ENCODE peak calls at places on chromosomes 1 and 21, in four cellular contexts. G, O, P and C are unnamed samples.

GRCh38 chr1:201561604-201562003 is 22.7 kb downstream of the NAV1 start:
- DNase-seq in G (no peak), O (no peak), P (peak), C (no peak)

GRCh38 chr1:198165927-198166647 is 9.3 kb downstream of the NEK7 start:
- DNase-seq in G (no peak), O (no peak), P (no peak), C (no peak)

GRCh38 chr1:220747426-220748090 is 564 bp upstream of the MTARC2 start:
- DNase-seq in G (no peak), O (no peak), P (no peak), C (no peak)

GRCh38 chr1:225737866-225738265 is 39.8 kb upstream of the SRP9 start:
- DNase-seq in G (no peak), O (no peak), P (no peak), C (no peak)

GRCh38 chr1:214213136-214213535 is 67.8 kb upstream of the SMYD2 start:
- DNase-seq in G (no peak), O (no peak), P (peak), C (no peak)

GRCh38 chr1:183278736-183279591 is 92.9 kb downstream of the LAMC2 start:
- DNase-seq in G (no peak), O (peak), P (peak), C (peak)

GRCh38 chr1:102640872-102641271 is 467.4 kb downstream of the COL11A1 start:
- DNase-seq in G (no peak), O (no peak), P (no peak), C (no peak)

GRCh38 chr21:45304945-45305344 is 17.2 kb upstream of the POFUT2 start:
- DNase-seq in G (no peak), O (peak), P (no peak), C (no peak)

GRCh38 chr1:198534540-198535413 is 5.7 kb downstream of the ATP6V1G3 start:
- DNase-seq in G (no peak), O (no peak), P (no peak), C (no peak)

GRCh38 chr21:16047857-16048256 is 318.1 kb downstream of the USP25 start:
- DNase-seq in G (no peak), O (no peak), P (peak), C (peak)

GRCh38 chr1:111912116-111912515 is 77.4 kb downstream of the KCND3 start:
- DNase-seq in G (no peak), O (no peak), P (no peak), C (no peak)

GRCh38 chr1:210263963-210264362 is 31.4 kb downstream of the SERTAD4 start:
- DNase-seq in G (no peak), O (no peak), P (no peak), C (no peak)

GRCh38 chr1:165444897-165445370 is at the start of gene RXRG:
- DNase-seq in G (no peak), O (peak), P (peak), C (peak)

GRCh38 chr1:223872308-223872878 is 26.6 kb upstream of the TP53BP2 start:
- DNase-seq in G (peak), O (no peak), P (peak), C (no peak)

GRCh38 chr1:213419369-213420030 is 368.5 kb downstream of the RPS6KC1 start:
- DNase-seq in G (no peak), O (no peak), P (no peak), C (no peak)

GRCh38 chr1:107479865-107480264 is 339.0 kb downstream of the NTNG1 start:
- DNase-seq in G (no peak), O (no peak), P (no peak), C (no peak)

GRCh38 chr1:155250246-155250632 is 5.0 kb downstream of the ENTREP3 start:
- DNase-seq in G (no peak), O (no peak), P (no peak), C (no peak)
- H3K4me3 ChIP-seq in G (no peak), O (peak), P (no peak), C (no peak)

GRCh38 chr1:44819594-44820327 is 11.4 kb downstream of the BTBD19 start:
- DNase-seq in G (peak), O (peak), P (peak), C (peak)
- H3K4me3 ChIP-seq in G (peak), O (peak), P (peak), C (peak)

DNA sequence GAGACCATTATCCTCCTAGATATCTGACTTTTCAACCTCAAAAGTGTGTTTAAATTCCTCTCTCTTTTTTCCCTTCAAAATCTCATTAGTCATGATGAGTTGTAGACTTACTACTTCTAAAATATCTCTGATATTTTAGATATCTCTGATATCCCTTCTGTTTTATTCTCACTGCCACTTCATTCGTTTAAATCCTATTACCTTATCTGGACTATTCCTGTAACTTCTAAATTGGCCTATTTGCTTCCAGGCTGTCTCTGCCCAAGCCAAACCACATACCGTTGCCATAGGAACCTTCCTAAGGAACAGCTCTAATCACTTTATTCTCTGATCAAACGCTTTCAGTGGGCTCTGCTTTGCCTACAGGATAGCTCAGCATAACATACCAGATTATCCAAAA is 333.1 kb upstream of the CHRM3 start:
- DNase-seq in G (no peak), O (peak), P (no peak), C (no peak)
- H3K4me3 ChIP-seq in G (no peak), O (no peak), P (no peak), C (no peak)

GRCh38 chr1:55040083-55040952 is 970 bp downstream of the PCSK9 start:
- DNase-seq in G (no peak), O (no peak), P (no peak), C (no peak)
- H3K4me3 ChIP-seq in G (no peak), O (peak), P (no peak), C (peak)

GRCh38 chr1:155272466-155273133 is 704 bp downstream of the CLK2 start:
- DNase-seq in G (no peak), O (peak), P (peak), C (peak)
- H3K4me3 ChIP-seq in G (peak), O (peak), P (peak), C (peak)

GRCh38 chr1:156492013-156492590 is 8.5 kb downstream of the MEF2D start:
- DNase-seq in G (no peak), O (no peak), P (no peak), C (no peak)
- H3K4me3 ChIP-seq in G (no peak), O (no peak), P (no peak), C (no peak)

GRCh38 chr1:25619101-25619890 is 2.7 kb downstream of the MAN1C1 start:
- DNase-seq in G (no peak), O (no peak), P (no peak), C (no peak)

GRCh38 chr1:25621876-25622275 is 5.3 kb downstream of the MAN1C1 start:
- DNase-seq in G (no peak), O (no peak), P (no peak), C (no peak)

GRCh38 chr1:25620701-25621350 is 4.2 kb downstream of the MAN1C1 start:
- DNase-seq in G (no peak), O (no peak), P (no peak), C (no peak)

GRCh38 chr1:25618433-25618808 is 1.8 kb downstream of the MAN1C1 start:
- DNase-seq in G (no peak), O (no peak), P (no peak), C (no peak)

GRCh38 chr1:25620211-25620610 is 3.6 kb downstream of the MAN1C1 start:
- DNase-seq in G (no peak), O (no peak), P (no peak), C (no peak)
- H3K4me3 ChIP-seq in G (no peak), O (peak), P (no peak), C (no peak)

DNA sequence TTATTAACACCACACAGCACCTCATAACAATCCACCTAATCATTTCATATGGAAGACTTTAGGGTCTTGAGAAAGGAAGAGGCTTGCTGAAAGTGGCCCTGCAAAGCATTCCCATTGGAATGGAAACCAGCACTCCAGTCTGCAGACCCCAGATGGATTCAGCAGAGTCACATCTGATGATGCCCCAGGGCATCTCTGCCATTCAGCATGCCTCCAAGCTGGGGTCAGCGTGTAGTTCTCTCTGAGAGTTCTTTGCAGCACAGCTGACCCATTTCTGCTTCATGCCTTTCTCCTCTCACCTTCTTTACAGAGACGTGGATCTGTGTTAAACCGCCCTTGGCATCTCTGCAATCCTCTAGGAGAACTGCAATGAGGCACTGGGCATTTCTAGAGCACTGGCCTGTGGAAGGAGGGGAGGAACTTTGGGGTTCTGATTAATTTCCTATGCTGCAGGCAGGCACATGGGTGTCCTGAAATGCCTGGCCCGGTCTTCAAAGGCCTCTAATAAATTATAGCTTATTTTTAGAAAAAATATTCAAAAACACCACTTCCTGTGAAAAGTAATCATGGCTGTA is 2.6 kb upstream of the LUZP1 start:
- DNase-seq in G (no peak), O (no peak), P (peak), C (no peak)
- H3K4me3 ChIP-seq in G (no peak), O (no peak), P (no peak), C (no peak)

GRCh38 chr1:169704797-169705196 is 6.6 kb downstream of the SELL start:
- DNase-seq in G (no peak), O (no peak), P (no peak), C (no peak)
- H3K4me3 ChIP-seq in G (no peak), O (no peak), P (no peak), C (no peak)

GRCh38 chr1:64932962-64933295 is 33.4 kb downstream of the JAK1 start:
- DNase-seq in G (no peak), O (no peak), P (no peak), C (no peak)
- H3K4me3 ChIP-seq in G (no peak), O (no peak), P (no peak), C (no peak)